ENCODE peak calls at places on chromosomes 2 and 18, in eight cellular contexts. W is HT-29, G is dorsolateral prefrontal cortex, B is coronary artery, Q is naive B cell, M is T-helper 17 cell, R is HFFc6, S is COR-L47. V is an unnamed sample.

GRCh38 chr2:187878096-187878495 is 323.9 kb upstream of the TFPI start:
- DNase-seq in W (no peak), G (no peak), B (no peak), Q (no peak), M (no peak), R (no peak), S (no peak), V (no peak)

GRCh38 chr2:108594982-108595464 is 60.8 kb downstream of the LIMS1 start:
- DNase-seq in W (peak; percentile 36), G (no peak), B (no peak), Q (no peak), M (no peak), R (peak; percentile 93), S (no peak), V (peak; percentile 45)

GRCh38 chr2:203905661-203906060 is 30.9 kb upstream of the ICOS start:
- DNase-seq in W (no peak), G (no peak), B (no peak), Q (no peak), M (no peak), R (peak; percentile 38), S (no peak), V (no peak)

GRCh38 chr2:17791121-17791902 is 24.9 kb upstream of the MSGN1 start:
- DNase-seq in W (no peak), G (no peak), B (no peak), Q (no peak), M (no peak), R (peak; percentile 54), S (no peak), V (no peak)

GRCh38 chr18:48992133-48992532 is 41.4 kb upstream of the SMAD7 start:
- DNase-seq in W (no peak), G (no peak), B (no peak), Q (no peak), M (no peak), R (no peak), S (no peak), V (no peak)

GRCh38 chr2:210477496-210477895 is 937 bp upstream of the LANCL1 start:
- DNase-seq in W (no peak), G (no peak), B (no peak), Q (no peak), M (no peak), R (peak; percentile 38), S (no peak), V (peak; percentile 59)

GRCh38 chr2:177675256-177676220 is 283.0 kb downstream of the AGPS start:
- DNase-seq in W (no peak), G (no peak), B (no peak), Q (no peak), M (no peak), R (no peak), S (peak; percentile 23), V (no peak)

GRCh38 chr2:190791347-190791982 is 89.2 kb upstream of the GLS start:
- DNase-seq in W (no peak), G (no peak), B (no peak), Q (no peak), M (no peak), R (peak; percentile 31), S (peak; percentile 24), V (peak; percentile 73)

GRCh38 chr2:100137318-100137717 is 5.1 kb downstream of the AFF3 start:
- DNase-seq in W (no peak), G (no peak), B (no peak), Q (no peak), M (no peak), R (no peak), S (no peak), V (no peak)

GRCh38 chr2:138275881-138276280 is 225.7 kb upstream of the SPOPL start:
- DNase-seq in W (peak; percentile 68), G (no peak), B (no peak), Q (no peak), M (no peak), R (peak; percentile 11), S (no peak), V (no peak)

GRCh38 chr18:49648811-49649210 is 87.0 kb downstream of the LIPG start:
- DNase-seq in W (no peak), G (no peak), B (no peak), Q (no peak), M (no peak), R (no peak), S (no peak), V (no peak)

GRCh38 chr2:1942146-1942545 is 197.8 kb upstream of the PXDN start:
- DNase-seq in W (no peak), G (no peak), B (no peak), Q (no peak), M (no peak), R (no peak), S (no peak), V (no peak)

GRCh38 chr2:38264649-38265322 is 112.3 kb downstream of the ATL2 start:
- DNase-seq in W (no peak), G (no peak), B (peak; percentile 21), Q (no peak), M (no peak), R (no peak), S (no peak), V (no peak)

GRCh38 chr2:44273596-44273995 is 1.7 kb upstream of the SLC3A1 start:
- DNase-seq in W (no peak), G (no peak), B (no peak), Q (no peak), M (no peak), R (no peak), S (no peak), V (no peak)

GRCh38 chr2:84906900-84907714 is 1.7 kb downstream of the TMSB10 start:
- DNase-seq in W (peak; percentile 94), G (no peak), B (peak; percentile 87), Q (peak; percentile 72), M (no peak), R (peak; percentile 81), S (peak; percentile 55), V (peak; percentile 66)

GRCh38 chr2:160039166-160039903 is 23.1 kb downstream of the PLA2R1 start:
- DNase-seq in W (no peak), G (no peak), B (no peak), Q (no peak), M (no peak), R (no peak), S (peak; percentile 63), V (no peak)

GRCh38 chr2:174836345-174836999 is 72.2 kb upstream of the CHRNA1 start:
- DNase-seq in W (no peak), G (no peak), B (no peak), Q (no peak), M (no peak), R (peak; percentile 95), S (no peak), V (no peak)

GRCh38 chr2:97935719-97936161 is 60.0 kb downstream of the TMEM131 start:
- DNase-seq in W (no peak), G (no peak), B (no peak), Q (no peak), M (no peak), R (peak; percentile 46), S (no peak), V (no peak)

GRCh38 chr18:58363767-58364540 is 264.9 kb downstream of the ALPK2 start:
- DNase-seq in W (no peak), G (no peak), B (no peak), Q (no peak), M (no peak), R (peak; percentile 72), S (no peak), V (no peak)

GRCh38 chr2:122081743-122082142 is 326.3 kb downstream of the TSN start:
- DNase-seq in W (no peak), G (no peak), B (no peak), Q (no peak), M (no peak), R (no peak), S (no peak), V (no peak)

GRCh38 chr2:221166283-221166682 is 405.8 kb downstream of the EPHA4 start:
- DNase-seq in W (no peak), G (no peak), B (no peak), Q (no peak), M (no peak), R (no peak), S (no peak), V (no peak)

GRCh38 chr18:8762968-8763367 is 57.6 kb downstream of the MTCL1 start:
- DNase-seq in W (no peak), G (no peak), B (peak; percentile 19), Q (no peak), M (no peak), R (no peak), S (no peak), V (no peak)

GRCh38 chr2:37321029-37321682 is 3.5 kb downstream of the PRKD3 start:
- DNase-seq in W (no peak), G (no peak), B (no peak), Q (no peak), M (no peak), R (no peak), S (no peak), V (no peak)

GRCh38 chr2:20456049-20456665 is 9.3 kb downstream of the RHOB start:
- DNase-seq in W (no peak), G (no peak), B (peak; percentile 70), Q (no peak), M (no peak), R (no peak), S (no peak), V (peak; percentile 3)

GRCh38 chr2:26730950-26731349 is 33.1 kb upstream of the SLC35F6 start:
- DNase-seq in W (no peak), G (no peak), B (no peak), Q (no peak), M (no peak), R (no peak), S (no peak), V (no peak)

GRCh38 chr2:65430515-65431416 is 1.6 kb downstream of the SPRED2 start:
- DNase-seq in W (peak; percentile 82), G (peak; percentile 75), B (peak; percentile 81), Q (peak; percentile 76), M (peak; percentile 39), R (peak; percentile 41), S (peak; percentile 65), V (peak; percentile 71)

GRCh38 chr2:160224060-160224459 is 24.0 kb upstream of the ITGB6 start:
- DNase-seq in W (peak; percentile 86), G (no peak), B (no peak), Q (no peak), M (no peak), R (peak; percentile 95), S (no peak), V (peak; percentile 54)

GRCh38 chr2:199404841-199405240 is 52.9 kb downstream of the SATB2 start:
- DNase-seq in W (no peak), G (no peak), B (no peak), Q (no peak), M (no peak), R (peak; percentile 56), S (no peak), V (no peak)

GRCh38 chr2:215138466-215138865 is at the start of gene ABCA12:
- DNase-seq in W (no peak), G (no peak), B (no peak), Q (no peak), M (no peak), R (no peak), S (no peak), V (no peak)

GRCh38 chr2:20617892-20618467 is 32.9 kb downstream of the HS1BP3 start:
- DNase-seq in W (peak; percentile 99), G (peak; percentile 94), B (peak; percentile 100), Q (no peak), M (no peak), R (peak; percentile 99), S (peak; percentile 14), V (no peak)